ENCODE peak calls at places on chromosomes 2 and 18, in five cellular contexts. F is fibroblast of the aortic adventitia, Z is GM06990, Y is upper lobe of left lung, O is thoracic aorta. B is an unnamed sample.

GRCh38 chr2:99928472-99929053 is 213.8 kb downstream of the AFF3 start:
- DNase-seq in F (no peak), Z (peak; percentile 54), Y (no peak), O (no peak), B (no peak)

GRCh38 chr18:57447154-57447621 is 12.0 kb downstream of the ONECUT2 start:
- DNase-seq in F (peak; percentile 22), Z (no peak), Y (peak; percentile 61), O (no peak), B (no peak)

GRCh38 chr2:239927424-239927981 is 97.6 kb downstream of the NDUFA10 start:
- DNase-seq in F (peak; percentile 63), Z (no peak), Y (no peak), O (no peak), B (peak; percentile 82)

GRCh38 chr2:201116959-201117734 is 1.2 kb downstream of the CFLAR start:
- DNase-seq in F (peak; percentile 92), Z (peak; percentile 67), Y (no peak), O (no peak), B (peak; percentile 26)

GRCh38 chr2:27849558-27849957 is 40.6 kb downstream of the RBKS start:
- DNase-seq in F (no peak), Z (no peak), Y (no peak), O (no peak), B (no peak)

GRCh38 chr2:65129613-65130439 is at the start of gene RAB1A:
- DNase-seq in F (peak; percentile 100), Z (peak; percentile 99), Y (peak; percentile 99), O (peak; percentile 99), B (peak; percentile 100)

GRCh38 chr2:2662037-2662846 is 331.2 kb upstream of the MYT1L start:
- DNase-seq in F (no peak), Z (no peak), Y (no peak), O (no peak), B (no peak)

GRCh38 chr2:163171786-163172549 is 333.4 kb upstream of the KCNH7 start:
- DNase-seq in F (no peak), Z (no peak), Y (no peak), O (no peak), B (no peak)

GRCh38 chr2:180124273-180124881 is 117.3 kb upstream of the CWC22 start:
- DNase-seq in F (peak; percentile 82), Z (no peak), Y (no peak), O (no peak), B (peak; percentile 37)

GRCh38 chr2:71803398-71803797 is 344.3 kb downstream of the CYP26B1 start:
- DNase-seq in F (no peak), Z (no peak), Y (no peak), O (no peak), B (no peak)

GRCh38 chr2:146004470-146004869 is 1484.6 kb upstream of the ZEB2 start:
- DNase-seq in F (peak; percentile 36), Z (no peak), Y (no peak), O (no peak), B (no peak)

GRCh38 chr2:232539298-232540231 is at the start of gene CHRNG:
- DNase-seq in F (no peak), Z (no peak), Y (peak; percentile 65), O (no peak), B (no peak)

GRCh38 chr2:67993329-67993728 is 69.5 kb downstream of the C1D start:
- DNase-seq in F (no peak), Z (no peak), Y (no peak), O (no peak), B (no peak)

GRCh38 chr18:61006687-61007224 is 326.5 kb upstream of the CDH20 start:
- DNase-seq in F (no peak), Z (no peak), Y (no peak), O (no peak), B (no peak)

GRCh38 chr2:26805241-26805676 is 19.4 kb downstream of the CENPA start:
- DNase-seq in F (peak; percentile 35), Z (no peak), Y (no peak), O (no peak), B (no peak)

GRCh38 chr2:218435003-218435982 is 16.4 kb downstream of the VIL1 start:
- DNase-seq in F (no peak), Z (no peak), Y (no peak), O (no peak), B (no peak)

GRCh38 chr2:36805635-36806224 is 109.2 kb downstream of the VIT start:
- DNase-seq in F (no peak), Z (no peak), Y (no peak), O (no peak), B (no peak)

GRCh38 chr2:191626497-191627151 is 51.3 kb upstream of the NABP1 start:
- DNase-seq in F (peak; percentile 73), Z (no peak), Y (no peak), O (no peak), B (no peak)

GRCh38 chr2:113138428-113139322 is 11.3 kb downstream of the IL1RN start:
- DNase-seq in F (peak; percentile 80), Z (peak; percentile 47), Y (no peak), O (no peak), B (peak; percentile 81)

GRCh38 chr2:144643537-144644336 is 123.8 kb upstream of the ZEB2 start:
- DNase-seq in F (no peak), Z (no peak), Y (no peak), O (no peak), B (no peak)

GRCh38 chr2:189369566-189369965 is 71.7 kb upstream of the WDR75 start:
- DNase-seq in F (peak; percentile 81), Z (no peak), Y (no peak), O (no peak), B (no peak)

GRCh38 chr18:13136689-13137040 is 81.9 kb upstream of the LDLRAD4 start:
- DNase-seq in F (no peak), Z (no peak), Y (peak; percentile 88), O (no peak), B (no peak)

GRCh38 chr18:13134551-13135401 is 83.8 kb upstream of the LDLRAD4 start:
- DNase-seq in F (no peak), Z (no peak), Y (peak; percentile 83), O (no peak), B (no peak)

GRCh38 chr18:13137041-13137938 is 81.3 kb upstream of the LDLRAD4 start:
- DNase-seq in F (no peak), Z (peak; percentile 74), Y (peak; percentile 92), O (no peak), B (peak; percentile 24)

GRCh38 chr18:13137939-13138821 is 80.4 kb upstream of the LDLRAD4 start:
- DNase-seq in F (no peak), Z (peak; percentile 59), Y (peak; percentile 70), O (no peak), B (peak; percentile 72)

DNA sequence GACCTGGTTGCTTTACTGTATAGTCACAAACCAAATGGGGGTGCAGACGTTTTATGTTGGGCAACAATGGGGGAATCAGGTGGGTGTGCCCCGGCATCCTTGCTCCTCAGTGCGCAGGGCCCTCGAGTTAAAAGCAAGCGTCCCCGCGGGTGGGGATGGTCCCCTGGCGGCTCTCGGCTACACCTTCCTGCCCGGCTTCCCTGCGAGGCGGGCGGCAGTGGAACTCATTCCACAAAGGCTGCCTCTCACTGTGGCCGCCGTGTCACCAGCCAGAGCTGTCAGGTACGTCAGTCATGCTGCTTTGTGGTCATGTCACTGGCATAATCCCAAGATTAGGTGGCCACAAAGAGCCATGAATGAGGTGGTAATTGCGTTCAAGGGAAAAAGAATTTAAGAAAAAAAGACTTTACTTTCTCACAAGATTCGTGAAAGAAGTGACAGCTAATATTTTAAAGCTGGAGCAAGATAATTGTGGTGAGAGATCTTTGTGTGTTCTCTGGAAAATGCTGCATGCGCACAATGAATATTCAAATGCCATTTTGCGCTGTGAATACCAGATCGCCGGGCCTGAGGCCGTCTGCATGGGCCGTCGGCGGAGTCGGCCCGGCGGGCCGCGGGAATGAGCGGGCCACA is 82.4 kb upstream of the LDLRAD4 start:
- DNase-seq in F (no peak), Z (peak; percentile 36), Y (peak; percentile 79), O (no peak), B (peak; percentile 8)
- H3K4me3 ChIP-seq in F (peak overlapping the region; percentile 54), Z (peak overlapping the region; percentile 64), Y (peak overlapping the region; percentile 69), O (peak overlapping the region; percentile 83), B (peak overlapping the region; percentile 53)

GRCh38 chr2:238080518-238080917 is 19.6 kb upstream of the ESPNL start:
- DNase-seq in F (no peak), Z (no peak), Y (no peak), O (no peak), B (no peak)

GRCh38 chr2:238075397-238075796 is 14.6 kb downstream of the SCLY start:
- DNase-seq in F (no peak), Z (no peak), Y (no peak), O (no peak), B (no peak)

GRCh38 chr2:238079874-238080327 is 19.1 kb downstream of the SCLY start:
- DNase-seq in F (no peak), Z (no peak), Y (no peak), O (no peak), B (no peak)

GRCh38 chr2:238081150-238081549 is 19.0 kb upstream of the ESPNL start:
- DNase-seq in F (no peak), Z (no peak), Y (no peak), O (no peak), B (no peak)

DNA sequence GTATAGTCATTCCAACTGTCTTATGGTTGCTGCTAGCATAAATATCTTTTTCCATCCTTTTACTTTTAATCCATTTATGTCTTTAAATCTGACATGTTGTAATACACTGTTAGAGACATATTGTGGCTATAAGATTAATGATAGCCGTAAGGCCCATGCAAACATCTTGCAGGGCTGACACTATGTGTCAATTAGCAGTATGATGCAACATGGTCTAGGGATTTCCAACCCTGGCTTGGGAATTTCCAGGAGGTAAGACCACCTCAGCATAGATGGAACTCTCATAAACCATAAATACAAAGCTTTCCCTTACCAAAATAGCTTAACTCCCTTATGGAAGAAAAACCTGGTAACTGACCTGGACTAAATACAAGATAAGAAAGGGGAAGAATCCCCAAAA is 16.5 kb downstream of the SCLY start:
- DNase-seq in F (no peak), Z (no peak), Y (no peak), O (no peak), B (no peak)
- H3K4me3 ChIP-seq in F (no peak overlapping the region), Z (no peak overlapping the region), Y (no peak overlapping the region), O (no peak overlapping the region), B (no peak overlapping the region)

GRCh38 chr2:104872034-104872865 is 18.3 kb downstream of the POU3F3 start:
- DNase-seq in F (no peak), Z (no peak), Y (peak; percentile 67), O (no peak), B (no peak)

GRCh38 chr2:104872866-104873688 is 19.2 kb downstream of the POU3F3 start:
- DNase-seq in F (peak; percentile 58), Z (no peak), Y (peak; percentile 89), O (no peak), B (no peak)

GRCh38 chr2:104871566-104872033 is 17.7 kb downstream of the POU3F3 start:
- DNase-seq in F (no peak), Z (no peak), Y (no peak), O (no peak), B (no peak)

GRCh38 chr2:104874230-104874629 is 20.3 kb downstream of the POU3F3 start:
- DNase-seq in F (no peak), Z (no peak), Y (no peak), O (no peak), B (no peak)

GRCh38 chr2:104873689-104874054 is 19.8 kb downstream of the POU3F3 start:
- DNase-seq in F (no peak), Z (no peak), Y (no peak), O (no peak), B (no peak)
- H3K4me3 ChIP-seq in F (no peak overlapping the region), Z (no peak overlapping the region), Y (no peak overlapping the region), O (peak overlapping the region; percentile 74), B (no peak overlapping the region)

DNA sequence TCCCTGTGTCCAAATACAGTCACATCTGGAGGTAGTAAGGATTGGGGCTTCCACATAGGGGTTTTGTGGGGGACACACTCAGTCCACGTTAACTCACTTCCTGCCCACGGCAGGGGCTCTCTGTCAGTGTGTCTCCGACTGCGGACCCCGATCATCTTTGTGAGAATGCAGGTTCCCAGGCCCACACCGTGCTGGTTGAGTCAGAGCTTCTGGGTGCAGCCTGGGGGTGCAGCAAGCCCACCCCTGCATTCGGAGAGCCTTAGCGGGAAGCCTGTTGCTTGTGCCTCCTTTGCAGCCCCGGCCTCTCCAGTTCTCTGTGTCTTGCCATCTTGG is 28.0 kb downstream of the HPCAL1 start:
- DNase-seq in F (no peak), Z (no peak), Y (no peak), O (no peak), B (no peak)
- H3K4me3 ChIP-seq in F (no peak overlapping the region), Z (peak overlapping the region; percentile 44), Y (no peak overlapping the region), O (peak overlapping the region; percentile 52), B (peak overlapping the region; percentile 93)